ENCODE peak calls at places on chromosome 1, in ten cellular contexts. One of them, this sample, is unnamed.

GRCh38 chr1:56062625-56063024 is 516.7 kb downstream of the PLPP3 start:
- DNase-seq in transverse colon: no peak
- DNase-seq in GM12878: no peak
- DNase-seq in spleen: no peak
- DNase-seq in sigmoid colon: no peak
- DNase-seq in endothelial cell of umbilical vein: no peak
- DNase-seq in suprapubic skin: no peak
- DNase-seq in stomach: no peak
- DNase-seq in K562: no peak
- DNase-seq in GM23338: no peak
- DNase-seq in this sample: no peak

GRCh38 chr1:25797939-25798338 is 2.1 kb upstream of the SELENON start:
- DNase-seq in K562: peak
- DNase-seq in suprapubic skin: no peak
- DNase-seq in GM23338: peak
- DNase-seq in spleen: no peak
- DNase-seq in GM12878: no peak
- DNase-seq in stomach: peak
- DNase-seq in transverse colon: no peak
- DNase-seq in sigmoid colon: no peak
- DNase-seq in endothelial cell of umbilical vein: no peak
- DNase-seq in this sample: no peak

GRCh38 chr1:209585672-209586071 is 2.2 kb downstream of the CAMK1G start:
- DNase-seq in endothelial cell of umbilical vein: no peak
- DNase-seq in suprapubic skin: no peak
- DNase-seq in stomach: peak
- DNase-seq in K562: no peak
- DNase-seq in sigmoid colon: peak
- DNase-seq in GM23338: peak
- DNase-seq in spleen: peak
- DNase-seq in transverse colon: peak
- DNase-seq in GM12878: no peak
- DNase-seq in this sample: no peak

GRCh38 chr1:162756523-162756922 is 34.0 kb upstream of the HSD17B7 start:
- DNase-seq in GM12878: no peak
- DNase-seq in stomach: no peak
- DNase-seq in transverse colon: no peak
- DNase-seq in endothelial cell of umbilical vein: peak
- DNase-seq in sigmoid colon: no peak
- DNase-seq in GM23338: no peak
- DNase-seq in suprapubic skin: no peak
- DNase-seq in spleen: no peak
- DNase-seq in K562: no peak
- DNase-seq in this sample: no peak

GRCh38 chr1:117176579-117176978 is 34.1 kb downstream of the VTCN1 start:
- DNase-seq in transverse colon: no peak
- DNase-seq in sigmoid colon: no peak
- DNase-seq in GM23338: no peak
- DNase-seq in spleen: no peak
- DNase-seq in stomach: no peak
- DNase-seq in GM12878: no peak
- DNase-seq in endothelial cell of umbilical vein: no peak
- DNase-seq in suprapubic skin: no peak
- DNase-seq in K562: no peak
- DNase-seq in this sample: no peak

GRCh38 chr1:170620164-170620563 is 43.8 kb upstream of the PRRX1 start:
- DNase-seq in stomach: no peak
- DNase-seq in sigmoid colon: no peak
- DNase-seq in endothelial cell of umbilical vein: no peak
- DNase-seq in transverse colon: no peak
- DNase-seq in GM23338: no peak
- DNase-seq in K562: no peak
- DNase-seq in spleen: no peak
- DNase-seq in suprapubic skin: no peak
- DNase-seq in GM12878: no peak
- DNase-seq in this sample: no peak

GRCh38 chr1:15955552-15955951 is 20.3 kb downstream of the ZBTB17 start:
- DNase-seq in K562: no peak
- DNase-seq in GM12878: no peak
- DNase-seq in GM23338: no peak
- DNase-seq in endothelial cell of umbilical vein: no peak
- DNase-seq in suprapubic skin: no peak
- DNase-seq in transverse colon: no peak
- DNase-seq in sigmoid colon: no peak
- DNase-seq in stomach: no peak
- DNase-seq in spleen: no peak
- DNase-seq in this sample: no peak

GRCh38 chr1:221117548-221117951 is 238.3 kb downstream of the HLX start:
- DNase-seq in K562: no peak
- DNase-seq in suprapubic skin: no peak
- DNase-seq in GM12878: no peak
- DNase-seq in sigmoid colon: no peak
- DNase-seq in stomach: no peak
- DNase-seq in endothelial cell of umbilical vein: no peak
- DNase-seq in transverse colon: no peak
- DNase-seq in spleen: no peak
- DNase-seq in GM23338: no peak
- DNase-seq in this sample: no peak

GRCh38 chr1:238985312-238985711 is 401.1 kb upstream of the CHRM3 start:
- DNase-seq in sigmoid colon: no peak
- DNase-seq in spleen: no peak
- DNase-seq in GM23338: no peak
- DNase-seq in stomach: no peak
- DNase-seq in transverse colon: no peak
- DNase-seq in K562: no peak
- DNase-seq in GM12878: no peak
- DNase-seq in endothelial cell of umbilical vein: no peak
- DNase-seq in suprapubic skin: no peak
- DNase-seq in this sample: no peak

GRCh38 chr1:19067187-19067911 is 110.9 kb upstream of the IFFO2 start:
- DNase-seq in stomach: peak
- DNase-seq in K562: no peak
- DNase-seq in spleen: no peak
- DNase-seq in suprapubic skin: no peak
- DNase-seq in sigmoid colon: no peak
- DNase-seq in endothelial cell of umbilical vein: no peak
- DNase-seq in GM12878: no peak
- DNase-seq in GM23338: no peak
- DNase-seq in transverse colon: peak
- DNase-seq in this sample: no peak

GRCh38 chr1:39360726-39361125 is 130.7 kb upstream of the BMP8A start:
- DNase-seq in sigmoid colon: no peak
- DNase-seq in spleen: no peak
- DNase-seq in suprapubic skin: no peak
- DNase-seq in GM23338: no peak
- DNase-seq in transverse colon: no peak
- DNase-seq in stomach: no peak
- DNase-seq in K562: no peak
- DNase-seq in GM12878: no peak
- DNase-seq in endothelial cell of umbilical vein: no peak
- DNase-seq in this sample: no peak

GRCh38 chr1:20166047-20166446 is 19.8 kb upstream of the UBXN10 start:
- DNase-seq in GM12878: no peak
- DNase-seq in K562: no peak
- DNase-seq in GM23338: no peak
- DNase-seq in endothelial cell of umbilical vein: no peak
- DNase-seq in suprapubic skin: no peak
- DNase-seq in spleen: no peak
- DNase-seq in sigmoid colon: peak
- DNase-seq in stomach: no peak
- DNase-seq in transverse colon: no peak
- DNase-seq in this sample: no peak

GRCh38 chr1:24966724-24967346 is 36.8 kb upstream of the RUNX3 start:
- DNase-seq in stomach: no peak
- DNase-seq in endothelial cell of umbilical vein: no peak
- DNase-seq in spleen: peak
- DNase-seq in suprapubic skin: no peak
- DNase-seq in GM23338: no peak
- DNase-seq in K562: peak
- DNase-seq in GM12878: peak
- DNase-seq in transverse colon: no peak
- DNase-seq in sigmoid colon: peak
- DNase-seq in this sample: no peak

GRCh38 chr1:166952002-166952746 is 23.2 kb downstream of the ILDR2 start:
- DNase-seq in K562: no peak
- DNase-seq in spleen: no peak
- DNase-seq in GM23338: peak
- DNase-seq in suprapubic skin: no peak
- DNase-seq in transverse colon: peak
- DNase-seq in stomach: no peak
- DNase-seq in GM12878: no peak
- DNase-seq in endothelial cell of umbilical vein: no peak
- DNase-seq in sigmoid colon: peak
- DNase-seq in this sample: peak

GRCh38 chr1:32612189-32612881 is 38.0 kb downstream of the ZBTB8OS start:
- DNase-seq in spleen: peak
- DNase-seq in suprapubic skin: peak
- DNase-seq in K562: peak
- DNase-seq in sigmoid colon: peak
- DNase-seq in stomach: peak
- DNase-seq in endothelial cell of umbilical vein: peak
- DNase-seq in GM12878: no peak
- DNase-seq in transverse colon: peak
- DNase-seq in GM23338: peak
- DNase-seq in this sample: peak
- TF ChIP-seq POLR2AphosphoS5 in spleen: peak
- TF ChIP-seq POLR2AphosphoS5 in suprapubic skin: no peak
- TF ChIP-seq POLR2AphosphoS5 in K562: no peak
- TF ChIP-seq POLR2AphosphoS5 in sigmoid colon: peak
- TF ChIP-seq POLR2AphosphoS5 in stomach: peak
- TF ChIP-seq POLR2AphosphoS5 in endothelial cell of umbilical vein: peak
- TF ChIP-seq POLR2AphosphoS5 in GM12878: no peak
- TF ChIP-seq POLR2AphosphoS5 in transverse colon: peak
- TF ChIP-seq POLR2AphosphoS5 in GM23338: peak
- TF ChIP-seq POLR2AphosphoS5 in this sample: peak

GRCh38 chr1:234722267-234722704 is 112.3 kb upstream of the IRF2BP2 start:
- DNase-seq in spleen: no peak
- DNase-seq in K562: no peak
- DNase-seq in sigmoid colon: peak
- DNase-seq in GM12878: no peak
- DNase-seq in stomach: no peak
- DNase-seq in transverse colon: no peak
- DNase-seq in endothelial cell of umbilical vein: no peak
- DNase-seq in suprapubic skin: no peak
- DNase-seq in GM23338: no peak
- DNase-seq in this sample: no peak
- H3K4me3 ChIP-seq in spleen: no peak
- H3K4me3 ChIP-seq in K562: no peak
- H3K4me3 ChIP-seq in sigmoid colon: no peak
- H3K4me3 ChIP-seq in GM12878: no peak
- H3K4me3 ChIP-seq in stomach: no peak
- H3K4me3 ChIP-seq in transverse colon: no peak
- H3K4me3 ChIP-seq in endothelial cell of umbilical vein: no peak
- H3K4me3 ChIP-seq in suprapubic skin: peak
- H3K4me3 ChIP-seq in GM23338: no peak
- H3K4me3 ChIP-seq in this sample: peak

GRCh38 chr1:17791055-17791390 is 35.9 kb downstream of the ACTL8 start:
- DNase-seq in transverse colon: no peak
- DNase-seq in GM23338: no peak
- DNase-seq in sigmoid colon: no peak
- DNase-seq in K562: no peak
- DNase-seq in stomach: no peak
- DNase-seq in GM12878: no peak
- DNase-seq in suprapubic skin: peak
- DNase-seq in spleen: no peak
- DNase-seq in endothelial cell of umbilical vein: no peak
- DNase-seq in this sample: no peak

GRCh38 chr1:17789926-17790325 is 34.8 kb downstream of the ACTL8 start:
- DNase-seq in spleen: no peak
- DNase-seq in endothelial cell of umbilical vein: no peak
- DNase-seq in K562: no peak
- DNase-seq in transverse colon: no peak
- DNase-seq in sigmoid colon: no peak
- DNase-seq in stomach: no peak
- DNase-seq in GM12878: no peak
- DNase-seq in GM23338: no peak
- DNase-seq in suprapubic skin: no peak
- DNase-seq in this sample: no peak

GRCh38 chr1:17792421-17792820 is 37.3 kb downstream of the ACTL8 start:
- DNase-seq in transverse colon: no peak
- DNase-seq in spleen: no peak
- DNase-seq in GM12878: no peak
- DNase-seq in endothelial cell of umbilical vein: no peak
- DNase-seq in stomach: no peak
- DNase-seq in suprapubic skin: peak
- DNase-seq in GM23338: no peak
- DNase-seq in sigmoid colon: no peak
- DNase-seq in K562: no peak
- DNase-seq in this sample: no peak

GRCh38 chr1:17791464-17791863 is 36.3 kb downstream of the ACTL8 start:
- DNase-seq in spleen: no peak
- DNase-seq in endothelial cell of umbilical vein: no peak
- DNase-seq in K562: no peak
- DNase-seq in suprapubic skin: peak
- DNase-seq in transverse colon: no peak
- DNase-seq in sigmoid colon: no peak
- DNase-seq in stomach: no peak
- DNase-seq in GM23338: no peak
- DNase-seq in GM12878: no peak
- DNase-seq in this sample: no peak

DNA sequence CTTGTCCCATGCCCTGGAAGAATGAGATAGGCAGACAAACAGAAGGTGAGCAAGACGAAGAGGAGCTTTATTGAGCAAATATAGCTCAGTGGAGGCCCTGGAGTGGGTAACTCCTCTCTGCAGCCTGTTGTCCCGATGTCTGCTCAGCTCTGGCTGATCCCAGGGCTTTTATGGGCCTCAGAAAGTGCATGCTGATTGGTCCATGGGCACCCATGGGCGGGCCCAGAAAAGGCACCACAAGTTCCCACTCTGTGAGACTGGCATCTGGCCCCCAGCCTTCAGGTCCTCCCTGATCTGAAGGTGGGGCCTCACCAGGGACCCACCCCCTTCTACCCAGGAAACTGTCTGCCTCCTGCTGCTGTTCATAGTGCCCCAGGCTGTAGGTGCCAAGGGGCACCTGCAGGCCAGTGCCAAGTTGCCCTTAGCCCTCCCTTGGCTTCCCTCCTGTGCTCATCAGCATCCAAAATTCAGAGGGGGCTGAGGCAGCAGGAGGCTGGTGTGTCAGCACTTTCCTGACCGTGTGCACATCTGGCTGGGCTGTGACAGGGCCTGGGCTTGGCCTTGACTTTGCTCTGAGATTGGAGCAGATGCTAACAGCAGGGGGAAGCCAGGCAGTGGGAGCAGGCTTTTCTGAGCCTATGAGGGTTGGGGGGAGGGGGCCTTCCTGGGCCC is 35.4 kb downstream of the ACTL8 start:
- DNase-seq in suprapubic skin: no peak
- DNase-seq in K562: no peak
- DNase-seq in transverse colon: no peak
- DNase-seq in GM23338: no peak
- DNase-seq in spleen: no peak
- DNase-seq in stomach: no peak
- DNase-seq in sigmoid colon: no peak
- DNase-seq in GM12878: no peak
- DNase-seq in endothelial cell of umbilical vein: no peak
- DNase-seq in this sample: no peak
- TF ChIP-seq POLR2AphosphoS5 in suprapubic skin: no peak
- TF ChIP-seq POLR2AphosphoS5 in K562: no peak
- TF ChIP-seq POLR2AphosphoS5 in transverse colon: no peak
- TF ChIP-seq POLR2AphosphoS5 in GM23338: no peak
- TF ChIP-seq POLR2AphosphoS5 in spleen: no peak
- TF ChIP-seq POLR2AphosphoS5 in stomach: no peak
- TF ChIP-seq POLR2AphosphoS5 in sigmoid colon: no peak
- TF ChIP-seq POLR2AphosphoS5 in GM12878: no peak
- TF ChIP-seq POLR2AphosphoS5 in endothelial cell of umbilical vein: no peak
- TF ChIP-seq POLR2AphosphoS5 in this sample: no peak

GRCh38 chr1:109912214-109912861 is 1.7 kb downstream of the CSF1 start:
- DNase-seq in K562: no peak
- DNase-seq in GM23338: no peak
- DNase-seq in sigmoid colon: no peak
- DNase-seq in GM12878: no peak
- DNase-seq in suprapubic skin: no peak
- DNase-seq in stomach: no peak
- DNase-seq in endothelial cell of umbilical vein: no peak
- DNase-seq in transverse colon: no peak
- DNase-seq in spleen: no peak
- DNase-seq in this sample: no peak
- H3K4me3 ChIP-seq in K562: no peak
- H3K4me3 ChIP-seq in GM23338: peak
- H3K4me3 ChIP-seq in sigmoid colon: peak
- H3K4me3 ChIP-seq in GM12878: peak
- H3K4me3 ChIP-seq in suprapubic skin: peak
- H3K4me3 ChIP-seq in stomach: peak
- H3K4me3 ChIP-seq in endothelial cell of umbilical vein: no peak
- H3K4me3 ChIP-seq in transverse colon: peak
- H3K4me3 ChIP-seq in spleen: peak
- H3K4me3 ChIP-seq in this sample: peak

This sample was measured in esophagus muscularis mucosa.